ENCODE peak calls at places on chromosomes 6 and 20, in six cellular contexts. E is stimulated activated naive CD8-positive, alpha-beta T cell treated with anti-CD3 and anti-CD28 coated beads, Interleukin-15, Interleukin-2, amounts not matched to agents 100 U/mL and 50 U/mL, for 24 hours; F is A549; L is AG04450; T is naive thymus-derived CD8-positive, alpha-beta T cell; Q is hippocampal formation. Y is an unnamed sample.

GRCh38 chr6:44270526-44271405 is 516 bp downstream of the TMEM151B start:
- DNase-seq in E (no peak), F (no peak), L (no peak), T (no peak), Q (no peak), Y (no peak)

GRCh38 chr20:10428008-10428407 is 6.0 kb downstream of the MKKS start:
- DNase-seq in E (no peak), F (no peak), L (no peak), T (no peak), Q (no peak), Y (no peak)

GRCh38 chr6:84539122-84539856 is 225.1 kb downstream of the TBX18 start:
- DNase-seq in E (no peak), F (no peak), L (no peak), T (no peak), Q (no peak), Y (no peak)

GRCh38 chr6:79079425-79080130 is 1.5 kb upstream of the PHIP start:
- DNase-seq in E (no peak), F (no peak), L (no peak), T (no peak), Q (no peak), Y (no peak)

GRCh38 chr20:60085551-60086132 is 127.4 kb downstream of the CDH26 start:
- DNase-seq in E (no peak), F (no peak), L (no peak), T (no peak), Q (no peak), Y (no peak)

GRCh38 chr20:7217606-7218005 is 450.1 kb downstream of the BMP2 start:
- DNase-seq in E (no peak), F (no peak), L (no peak), T (no peak), Q (no peak), Y (no peak)

GRCh38 chr20:2103454-2104153 is 2.0 kb downstream of the STK35 start:
- DNase-seq in E (no peak), F (no peak), L (no peak), T (no peak), Q (no peak), Y (no peak)

GRCh38 chr6:83160167-83160566 is 32.9 kb downstream of the PGM3 start:
- DNase-seq in E (no peak), F (no peak), L (no peak), T (no peak), Q (no peak), Y (no peak)

GRCh38 chr6:155850408-155850841 is 394.8 kb upstream of the NOX3 start:
- DNase-seq in E (no peak), F (no peak), L (no peak), T (no peak), Q (no peak), Y (no peak)

GRCh38 chr20:7728373-7728772 is 211.9 kb downstream of the HAO1 start:
- DNase-seq in E (no peak), F (no peak), L (no peak), T (no peak), Q (no peak), Y (no peak)

GRCh38 chr6:163324928-163325784 is 89.4 kb upstream of the QKI start:
- DNase-seq in E (no peak), F (peak; percentile 51), L (no peak), T (no peak), Q (peak; percentile 78), Y (peak; percentile 67)

GRCh38 chr6:161976569-161976968 is 702.7 kb upstream of the AGPAT4 start:
- DNase-seq in E (no peak), F (no peak), L (no peak), T (no peak), Q (no peak), Y (no peak)

GRCh38 chr6:3351105-3351676 is 92.4 kb downstream of the PSMG4 start:
- DNase-seq in E (no peak), F (no peak), L (no peak), T (no peak), Q (no peak), Y (no peak)

GRCh38 chr6:37483917-37484785 is 15.5 kb downstream of the CCDC167 start:
- DNase-seq in E (peak; percentile 80), F (peak; percentile 55), L (no peak), T (peak; percentile 80), Q (peak; percentile 50), Y (peak; percentile 63)

GRCh38 chr6:127376685-127377084 is 33.3 kb upstream of the ECHDC1 start:
- DNase-seq in E (no peak), F (no peak), L (no peak), T (no peak), Q (no peak), Y (no peak)

GRCh38 chr20:59123677-59124060 is 40.0 kb upstream of the ZNF831 start:
- DNase-seq in E (no peak), F (no peak), L (no peak), T (no peak), Q (no peak), Y (no peak)

GRCh38 chr6:106739387-106739786 is 110.0 kb downstream of the QRSL1 start:
- DNase-seq in E (no peak), F (peak; percentile 34), L (no peak), T (no peak), Q (peak; percentile 24), Y (peak; percentile 50)

GRCh38 chr20:56411759-56412472 is at the start of gene CASS4:
- DNase-seq in E (peak; percentile 44), F (no peak), L (peak; percentile 63), T (peak; percentile 46), Q (no peak), Y (no peak)

Y was measured in lower lobe of right lung.